ENCODE peak calls at places on chromosome 22, in seven cellular contexts. One of them, this sample, is unnamed.
A peak's percentile ranks its signal among the peaks of the same experiment; 100 is the strongest.

GRCh38 chr22:42269407-42270177 is 861 bp downstream of the TCF20 start:
- DNase-seq in H9: peak; percentile 80
- DNase-seq in IMR-90: no peak
- DNase-seq in H1: no peak
- DNase-seq in mesendoderm: peak; percentile 83
- DNase-seq in mesenchymal stem cell: peak; percentile 40
- DNase-seq in trophoblast cell: peak; percentile 76
- DNase-seq in this sample: no peak

GRCh38 chr22:44172370-44173108 is 8.2 kb upstream of the PARVG start:
- DNase-seq in H9: no peak
- DNase-seq in IMR-90: no peak
- DNase-seq in H1: no peak
- DNase-seq in mesendoderm: no peak
- DNase-seq in mesenchymal stem cell: no peak
- DNase-seq in trophoblast cell: peak; percentile 51
- DNase-seq in this sample: no peak

GRCh38 chr22:42747701-42748513 is 27.2 kb upstream of the A4GALT start:
- DNase-seq in H9: no peak
- DNase-seq in IMR-90: peak; percentile 76
- DNase-seq in H1: no peak
- DNase-seq in mesendoderm: peak; percentile 44
- DNase-seq in mesenchymal stem cell: peak; percentile 96
- DNase-seq in trophoblast cell: no peak
- DNase-seq in this sample: no peak

GRCh38 chr22:43110927-43111623 is 525 bp downstream of the BIK start:
- DNase-seq in H9: no peak
- DNase-seq in IMR-90: no peak
- DNase-seq in H1: no peak
- DNase-seq in mesendoderm: no peak
- DNase-seq in mesenchymal stem cell: no peak
- DNase-seq in trophoblast cell: no peak
- DNase-seq in this sample: no peak

GRCh38 chr22:44859641-44860040 is 107.3 kb downstream of the ARHGAP8 start:
- DNase-seq in H9: no peak
- DNase-seq in IMR-90: no peak
- DNase-seq in H1: no peak
- DNase-seq in mesendoderm: no peak
- DNase-seq in mesenchymal stem cell: no peak
- DNase-seq in trophoblast cell: no peak
- DNase-seq in this sample: no peak

GRCh38 chr22:26053737-26054316 is 115.4 kb upstream of the SEZ6L start:
- DNase-seq in H9: peak; percentile 44
- DNase-seq in IMR-90: no peak
- DNase-seq in H1: no peak
- DNase-seq in mesendoderm: peak; percentile 13
- DNase-seq in mesenchymal stem cell: no peak
- DNase-seq in trophoblast cell: no peak
- DNase-seq in this sample: no peak

GRCh38 chr22:30955153-30955552 is 13.4 kb downstream of the MORC2 start:
- DNase-seq in H9: no peak
- DNase-seq in IMR-90: no peak
- DNase-seq in H1: no peak
- DNase-seq in mesendoderm: no peak
- DNase-seq in mesenchymal stem cell: no peak
- DNase-seq in trophoblast cell: no peak
- DNase-seq in this sample: no peak

GRCh38 chr22:32076726-32077550 is 33.9 kb downstream of the SLC5A1 start:
- DNase-seq in H9: no peak
- DNase-seq in IMR-90: no peak
- DNase-seq in H1: no peak
- DNase-seq in mesendoderm: no peak
- DNase-seq in mesenchymal stem cell: no peak
- DNase-seq in trophoblast cell: no peak
- DNase-seq in this sample: no peak

GRCh38 chr22:41620646-41621098 is at the start of gene DESI1:
- DNase-seq in H9: no peak
- DNase-seq in IMR-90: no peak
- DNase-seq in H1: no peak
- DNase-seq in mesendoderm: peak; percentile 72
- DNase-seq in mesenchymal stem cell: no peak
- DNase-seq in trophoblast cell: peak; percentile 35
- DNase-seq in this sample: no peak

GRCh38 chr22:44473580-44473979 is 24.5 kb downstream of the RTL6 start:
- DNase-seq in H9: no peak
- DNase-seq in IMR-90: no peak
- DNase-seq in H1: no peak
- DNase-seq in mesendoderm: no peak
- DNase-seq in mesenchymal stem cell: no peak
- DNase-seq in trophoblast cell: no peak
- DNase-seq in this sample: no peak

GRCh38 chr22:50165438-50166123 is 5.0 kb upstream of the PANX2 start:
- DNase-seq in H9: no peak
- DNase-seq in IMR-90: no peak
- DNase-seq in H1: no peak
- DNase-seq in mesendoderm: no peak
- DNase-seq in mesenchymal stem cell: no peak
- DNase-seq in trophoblast cell: no peak
- DNase-seq in this sample: no peak

GRCh38 chr22:45262931-45263789 is 21.6 kb upstream of the UPK3A start:
- DNase-seq in H9: no peak
- DNase-seq in IMR-90: no peak
- DNase-seq in H1: no peak
- DNase-seq in mesendoderm: peak; percentile 36
- DNase-seq in mesenchymal stem cell: no peak
- DNase-seq in trophoblast cell: peak; percentile 68
- DNase-seq in this sample: no peak

GRCh38 chr22:48925450-48925849 is 902.2 kb downstream of the BRD1 start:
- DNase-seq in H9: no peak
- DNase-seq in IMR-90: no peak
- DNase-seq in H1: no peak
- DNase-seq in mesendoderm: no peak
- DNase-seq in mesenchymal stem cell: no peak
- DNase-seq in trophoblast cell: no peak
- DNase-seq in this sample: no peak
- H3K79me1 ChIP-seq in H9: no peaks in the 10 kb centered on the region
- H3K79me1 ChIP-seq in IMR-90: no peaks in the 10 kb centered on the region
- H3K79me1 ChIP-seq in H1: no peaks in the 10 kb centered on the region
- H3K79me1 ChIP-seq in mesendoderm: no peaks in the 10 kb centered on the region
- H3K79me1 ChIP-seq in mesenchymal stem cell: no peaks in the 10 kb centered on the region
- H3K79me1 ChIP-seq in trophoblast cell: no peaks in the 10 kb centered on the region
- H3K79me1 ChIP-seq in this sample: no peaks in the 10 kb centered on the region

GRCh38 chr22:37485714-37486223 is 415 bp downstream of the MFNG start:
- DNase-seq in H9: no peak
- DNase-seq in IMR-90: no peak
- DNase-seq in H1: no peak
- DNase-seq in mesendoderm: no peak
- DNase-seq in mesenchymal stem cell: no peak
- DNase-seq in trophoblast cell: no peak
- DNase-seq in this sample: no peak

GRCh38 chr22:37483594-37484114 is 2.5 kb downstream of the MFNG start:
- DNase-seq in H9: no peak
- DNase-seq in IMR-90: no peak
- DNase-seq in H1: no peak
- DNase-seq in mesendoderm: no peak
- DNase-seq in mesenchymal stem cell: peak; percentile 58
- DNase-seq in trophoblast cell: no peak
- DNase-seq in this sample: no peak

GRCh38 chr22:37486224-37486845 is at the start of gene MFNG:
- DNase-seq in H9: peak; percentile 81
- DNase-seq in IMR-90: peak; percentile 6
- DNase-seq in H1: no peak
- DNase-seq in mesendoderm: peak; percentile 60
- DNase-seq in mesenchymal stem cell: peak; percentile 58
- DNase-seq in trophoblast cell: peak; percentile 34
- DNase-seq in this sample: peak; percentile 62

GRCh38 chr22:37484115-37485005 is 1.8 kb downstream of the MFNG start:
- DNase-seq in H9: no peak
- DNase-seq in IMR-90: no peak
- DNase-seq in H1: no peak
- DNase-seq in mesendoderm: no peak
- DNase-seq in mesenchymal stem cell: no peak
- DNase-seq in trophoblast cell: no peak
- DNase-seq in this sample: no peak

GRCh38 chr22:37485006-37485713 is 1.0 kb downstream of the MFNG start:
- DNase-seq in H9: no peak
- DNase-seq in IMR-90: no peak
- DNase-seq in H1: no peak
- DNase-seq in mesendoderm: no peak
- DNase-seq in mesenchymal stem cell: no peak
- DNase-seq in trophoblast cell: no peak
- DNase-seq in this sample: no peak
- H3K4me2 ChIP-seq in H9: no peak overlapping the region
- H3K4me2 ChIP-seq in IMR-90: no peak overlapping the region
- H3K4me2 ChIP-seq in H1: no peak overlapping the region
- H3K4me2 ChIP-seq in mesendoderm: no peak overlapping the region
- H3K4me2 ChIP-seq in mesenchymal stem cell: no peak overlapping the region
- H3K4me2 ChIP-seq in trophoblast cell: no peak overlapping the region
- H3K4me2 ChIP-seq in this sample: no peak overlapping the region

DNA sequence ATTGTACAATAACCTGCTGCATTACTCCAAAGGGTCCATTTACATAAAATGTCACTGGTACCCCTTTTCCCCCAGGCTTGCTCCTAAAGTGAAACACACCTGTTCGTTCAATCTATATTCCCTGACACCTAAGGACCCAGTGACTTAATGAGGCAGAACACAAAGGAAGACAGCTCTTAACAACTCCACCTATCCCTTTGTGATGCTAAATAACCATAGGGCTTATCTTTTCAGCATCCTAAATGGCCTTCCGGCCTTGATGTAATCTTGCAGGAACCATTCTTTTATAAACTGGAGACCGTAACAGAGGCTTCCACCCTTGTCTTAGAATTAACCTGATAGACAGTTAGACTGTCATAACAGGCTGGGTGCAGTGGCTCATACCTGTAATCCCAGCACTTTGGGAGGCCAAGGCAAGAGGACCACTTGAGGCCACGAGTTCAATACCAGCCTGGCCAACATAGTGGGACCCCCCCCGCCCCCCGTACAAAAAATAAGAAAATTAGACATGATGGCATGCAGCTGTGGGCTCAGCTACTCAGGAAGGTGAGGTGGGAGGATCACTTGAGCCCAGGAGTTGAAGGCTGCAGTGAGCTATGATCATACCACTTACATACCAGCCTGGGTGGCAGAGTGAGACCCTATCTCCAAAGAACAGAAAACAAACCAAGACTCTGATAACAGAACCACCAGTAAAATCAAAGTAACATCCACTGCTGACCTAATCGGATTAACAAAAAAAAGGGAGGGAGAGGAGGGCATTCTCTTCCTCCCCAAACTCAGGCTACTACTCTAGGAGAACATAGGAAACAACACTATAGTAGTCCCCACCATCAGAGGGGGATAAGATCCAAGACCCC is 5.1 kb downstream of the CHEK2 start:
- DNase-seq in H9: peak; percentile 31
- DNase-seq in IMR-90: no peak
- DNase-seq in H1: no peak
- DNase-seq in mesendoderm: peak; percentile 96
- DNase-seq in mesenchymal stem cell: no peak
- DNase-seq in trophoblast cell: no peak
- DNase-seq in this sample: no peak
- H3K79me1 ChIP-seq in H9: peaks cover 5% of the 10 kb centered on the region
- H3K79me1 ChIP-seq in IMR-90: peaks cover 11% of the 10 kb centered on the region
- H3K79me1 ChIP-seq in H1: peaks cover 8% of the 10 kb centered on the region
- H3K79me1 ChIP-seq in mesendoderm: peaks cover 7% of the 10 kb centered on the region
- H3K79me1 ChIP-seq in mesenchymal stem cell: peaks cover 22% of the 10 kb centered on the region
- H3K79me1 ChIP-seq in trophoblast cell: no peaks in the 10 kb centered on the region
- H3K79me1 ChIP-seq in this sample: no peaks in the 10 kb centered on the region

GRCh38 chr22:29623553-29624169 is 20.2 kb downstream of the NF2 start:
- DNase-seq in H9: no peak
- DNase-seq in IMR-90: no peak
- DNase-seq in H1: no peak
- DNase-seq in mesendoderm: no peak
- DNase-seq in mesenchymal stem cell: no peak
- DNase-seq in trophoblast cell: peak; percentile 3
- DNase-seq in this sample: no peak

GRCh38 chr22:29626497-29627195 is 23.2 kb downstream of the NF2 start:
- DNase-seq in H9: no peak
- DNase-seq in IMR-90: peak; percentile 91
- DNase-seq in H1: no peak
- DNase-seq in mesendoderm: no peak
- DNase-seq in mesenchymal stem cell: peak; percentile 64
- DNase-seq in trophoblast cell: peak; percentile 90
- DNase-seq in this sample: no peak

GRCh38 chr22:29627196-29627535 is 23.7 kb downstream of the NF2 start:
- DNase-seq in H9: no peak
- DNase-seq in IMR-90: no peak
- DNase-seq in H1: no peak
- DNase-seq in mesendoderm: no peak
- DNase-seq in mesenchymal stem cell: no peak
- DNase-seq in trophoblast cell: no peak
- DNase-seq in this sample: no peak

GRCh38 chr22:29623059-29623458 is 19.6 kb downstream of the NF2 start:
- DNase-seq in H9: no peak
- DNase-seq in IMR-90: no peak
- DNase-seq in H1: no peak
- DNase-seq in mesendoderm: no peak
- DNase-seq in mesenchymal stem cell: no peak
- DNase-seq in trophoblast cell: peak; percentile 64
- DNase-seq in this sample: no peak

GRCh38 chr22:29625090-29625825 is 21.8 kb downstream of the NF2 start:
- DNase-seq in H9: no peak
- DNase-seq in IMR-90: peak; percentile 85
- DNase-seq in H1: no peak
- DNase-seq in mesendoderm: peak; percentile 59
- DNase-seq in mesenchymal stem cell: peak; percentile 80
- DNase-seq in trophoblast cell: peak; percentile 83
- DNase-seq in this sample: peak; percentile 42
- H3K4me2 ChIP-seq in H9: no peak overlapping the region
- H3K4me2 ChIP-seq in IMR-90: peak overlapping the region; percentile 83
- H3K4me2 ChIP-seq in H1: no peak overlapping the region
- H3K4me2 ChIP-seq in mesendoderm: no peak overlapping the region
- H3K4me2 ChIP-seq in mesenchymal stem cell: no peak overlapping the region
- H3K4me2 ChIP-seq in trophoblast cell: no peak overlapping the region
- H3K4me2 ChIP-seq in this sample: no peak overlapping the region

This sample was measured in neuronal stem cell.